ENCODE peak calls at places on chromosomes 13 and 19, in eight cellular contexts. Y is HCT116, W is transverse colon, C is upper lobe of left lung, U is endothelial cell of umbilical vein, O is GM12892, Q is stomach, D is K562. R is an unnamed sample.

GRCh38 chr13:90238433-90238832 is 1109.1 kb upstream of the MIR17HG start:
- DNase-seq in Q (no peak), W (no peak), Y (no peak), U (no peak), C (no peak), D (no peak), O (no peak), R (no peak)

GRCh38 chr19:14250870-14251269 is 44.9 kb upstream of the ADGRL1 start:
- DNase-seq in W (no peak), Y (no peak), Q (no peak), D (no peak), O (no peak), C (no peak), U (no peak), R (no peak)

GRCh38 chr19:6431891-6432290 is 1.7 kb downstream of the SLC25A41 start:
- DNase-seq in Y (no peak), W (no peak), C (no peak), Q (no peak), U (no peak), O (no peak), D (no peak), R (no peak)

GRCh38 chr13:113063091-113063491 is 42.5 kb upstream of the F7 start:
- DNase-seq in Q (no peak), U (no peak), Y (no peak), C (no peak), W (no peak), D (no peak), O (no peak), R (no peak)

GRCh38 chr13:30730526-30730925 is 4.8 kb upstream of the ALOX5AP start:
- DNase-seq in C (no peak), U (no peak), Q (no peak), Y (no peak), O (no peak), W (no peak), D (no peak), R (no peak)

GRCh38 chr19:17311455-17312248 is 2.3 kb downstream of the DDA1 start:
- DNase-seq in U (no peak), Q (no peak), O (no peak), Y (no peak), D (no peak), C (no peak), W (no peak), R (no peak)

GRCh38 chr13:20997301-20998061 is 63.9 kb downstream of the LATS2 start:
- DNase-seq in Q (no peak), U (peak; percentile 65), C (no peak), O (no peak), D (no peak), Y (no peak), W (no peak), R (no peak)

GRCh38 chr13:113418722-113419049 is 34.6 kb downstream of the ADPRHL1 start:
- DNase-seq in U (no peak), W (no peak), O (no peak), Q (no peak), Y (no peak), D (no peak), C (no peak), R (no peak)

GRCh38 chr13:42110410-42111155 is 62.1 kb downstream of the DGKH start:
- DNase-seq in Y (peak; percentile 43), W (no peak), Q (no peak), U (peak; percentile 84), C (no peak), D (peak; percentile 59), O (peak; percentile 12), R (peak; percentile 44)

GRCh38 chr13:72204291-72204690 is 337.3 kb upstream of the DACH1 start:
- DNase-seq in Y (peak; percentile 2), D (no peak), C (no peak), W (no peak), O (no peak), Q (no peak), U (no peak), R (no peak)

GRCh38 chr13:66996503-66996902 is 233.6 kb downstream of the PCDH9 start:
- DNase-seq in Y (no peak), Q (no peak), D (no peak), C (no peak), O (no peak), U (no peak), W (no peak), R (no peak)

DNA sequence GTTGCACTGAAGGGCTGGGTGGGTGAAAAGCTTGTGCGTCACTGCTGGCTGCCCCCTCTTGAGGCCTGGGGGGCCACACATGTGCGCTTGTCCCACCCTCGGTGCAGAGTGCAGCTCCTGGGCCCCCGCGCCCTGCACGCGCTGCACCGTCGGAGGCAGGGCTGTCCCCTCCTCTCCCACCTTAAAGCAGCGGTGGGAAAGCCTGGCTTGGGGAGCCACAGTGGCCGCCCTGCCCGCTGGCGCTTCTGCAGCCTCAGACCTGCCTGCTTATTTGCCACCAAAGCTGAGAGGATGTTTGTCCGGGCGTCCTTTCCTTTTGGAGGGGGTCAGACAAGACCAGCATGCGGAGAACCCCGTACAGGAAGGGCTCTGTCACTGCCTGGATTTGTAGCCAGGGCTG is 26.7 kb downstream of the PLEKHJ1 start:
- DNase-seq in O (no peak), C (no peak), Y (no peak), W (no peak), Q (no peak), U (no peak), D (no peak), R (no peak)
- TF ChIP-seq POLR2A in O (no peak), C (no peak), Y (no peak), W (no peak), Q (no peak), U (no peak), D (no peak), R (no peak)

GRCh38 chr19:4354282-4354681 is 10.9 kb downstream of the MPND start:
- DNase-seq in U (no peak), Y (no peak), C (no peak), W (no peak), O (no peak), Q (no peak), D (no peak), R (no peak)

GRCh38 chr19:4350111-4350510 is 6.7 kb downstream of the MPND start:
- DNase-seq in Q (no peak), W (no peak), U (no peak), Y (no peak), C (no peak), D (no peak), O (no peak), R (no peak)

GRCh38 chr19:4354897-4355296 is 11.5 kb downstream of the MPND start:
- DNase-seq in Q (no peak), Y (no peak), W (no peak), U (no peak), O (no peak), C (no peak), D (no peak), R (no peak)

GRCh38 chr19:4350726-4351125 is 7.4 kb downstream of the MPND start:
- DNase-seq in W (no peak), D (no peak), Q (no peak), O (no peak), Y (no peak), U (no peak), C (no peak), R (no peak)

GRCh38 chr19:4352701-4353121 is 9.3 kb downstream of the MPND start:
- DNase-seq in Q (no peak), U (peak; percentile 66), C (no peak), D (peak; percentile 72), Y (no peak), W (no peak), O (peak; percentile 71), R (no peak)
- TF ChIP-seq POLR2AphosphoS5 in Q (no peak), U (no peak), C (no peak), D (no peak), Y (no peak), W (no peak), O (no peak), R (no peak)

GRCh38 chr19:54136864-54137113 is 773 bp upstream of the CNOT3 start:
- DNase-seq in D (no peak), O (no peak), C (no peak), U (no peak), Q (no peak), Y (no peak), W (no peak), R (no peak)
- TF ChIP-seq POLR2A in D (peak; percentile 66), O (peak; percentile 62), C (no peak), U (no peak), Q (no peak), Y (peak; percentile 87), W (peak; percentile 83), R (peak; percentile 82)

DNA sequence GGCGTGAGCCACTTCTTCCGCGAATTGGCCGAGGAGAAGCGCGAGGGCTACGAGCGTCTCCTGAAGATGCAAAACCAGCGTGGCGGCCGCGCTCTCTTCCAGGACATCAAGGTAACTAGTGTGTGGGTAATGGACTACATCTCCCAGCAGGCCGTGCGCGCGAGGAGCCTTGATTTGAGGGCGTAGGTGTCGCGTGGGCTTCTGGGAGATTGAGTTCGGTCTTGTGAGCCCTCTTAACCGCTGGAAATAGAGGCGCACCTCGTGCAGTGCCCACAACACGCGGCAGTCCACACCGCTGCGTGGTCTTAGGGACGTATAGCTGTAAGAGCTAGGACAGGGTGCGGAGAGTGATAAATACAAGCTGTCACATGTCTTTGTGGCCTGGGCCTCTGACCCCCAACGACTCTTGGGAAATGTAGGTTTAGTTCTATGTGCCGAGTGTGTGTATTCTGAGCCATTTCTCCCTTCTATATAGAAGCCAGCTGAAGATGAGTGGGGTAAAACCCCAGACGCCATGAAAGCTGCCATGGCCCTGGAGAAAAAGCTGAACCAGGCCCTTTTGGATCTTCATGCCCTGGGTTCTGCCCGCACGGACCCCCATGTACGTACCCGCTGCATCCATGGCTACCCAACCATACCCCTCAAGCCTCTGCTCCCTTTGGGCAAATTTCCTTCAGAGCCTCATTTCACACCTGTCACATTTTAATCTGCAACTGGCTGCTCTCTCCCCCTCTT is 864 bp downstream of the FTL start:
- DNase-seq in W (peak; percentile 90), Y (peak; percentile 73), C (peak; percentile 89), Q (peak; percentile 87), U (peak; percentile 85), D (peak; percentile 88), O (no peak), R (peak; percentile 91)
- TF ChIP-seq POLR2AphosphoS5 in W (peak; percentile 45), Y (no peak), C (peak; percentile 56), Q (peak; percentile 36), U (no peak), D (peak; percentile 24), O (peak; percentile 41), R (peak; percentile 85)

DNA sequence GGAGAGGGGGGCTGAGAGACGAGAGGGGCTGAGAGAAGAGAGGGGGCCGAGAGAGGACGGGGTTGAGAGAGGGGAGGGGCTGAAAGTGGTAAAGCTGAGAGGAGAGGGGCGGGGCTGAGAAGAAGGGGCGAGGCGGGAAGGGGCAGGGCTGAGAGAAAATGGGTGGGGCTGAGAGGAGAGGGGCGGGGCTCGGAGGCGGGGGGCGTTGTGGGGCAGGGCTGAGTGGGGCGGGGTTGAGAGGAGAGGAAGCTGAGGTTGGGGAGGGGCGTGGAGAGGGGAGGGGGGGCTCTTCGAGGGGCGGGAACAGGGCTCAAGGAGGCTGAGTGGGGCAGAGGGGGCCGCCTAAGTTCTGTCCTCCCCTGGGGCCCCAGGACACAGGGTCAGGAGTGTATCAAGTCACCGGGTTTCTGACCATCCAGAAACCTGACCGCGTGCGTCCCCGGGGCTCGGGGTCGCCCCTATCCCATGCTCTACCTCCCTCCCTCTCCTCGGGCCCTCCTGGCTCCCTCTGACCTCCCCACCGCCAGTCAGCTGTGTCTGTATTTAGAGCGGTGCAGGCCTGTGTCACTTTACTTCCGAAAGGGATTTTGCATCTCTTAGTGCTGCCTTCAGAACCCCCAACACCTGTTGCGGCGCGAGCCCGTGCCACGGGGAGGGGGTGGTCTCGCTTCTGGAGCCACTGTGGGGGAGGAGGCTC is 38.6 kb upstream of the SEMA6B start:
- DNase-seq in C (peak; percentile 29), Q (peak; percentile 34), D (peak; percentile 85), W (peak; percentile 40), U (no peak), O (peak; percentile 76), Y (no peak), R (no peak)
- TF ChIP-seq POLR2A in C (no peak), Q (no peak), D (no peak), W (no peak), U (no peak), O (no peak), Y (no peak), R (no peak)

GRCh38 chr19:3975637-3976087 is 4.8 kb upstream of the DAPK3 start:
- DNase-seq in D (no peak), Y (no peak), W (no peak), Q (no peak), C (no peak), U (no peak), O (no peak), R (no peak)
- TF ChIP-seq POLR2AphosphoS5 in D (peak; percentile 84), Y (peak; percentile 37), W (no peak), Q (no peak), C (no peak), U (no peak), O (peak; percentile 94), R (no peak)

R was measured in prostate gland.